ENCODE peak calls at places on chromosomes 11 and 22, in ten cellular contexts. One of them, this sample, is unnamed.

GRCh38 chr11:31643831-31644230 is 134.3 kb downstream of the ELP4 start:
- DNase-seq in NCI-H1092 treated with DMSO at 0.1 percent for 48 hours: no peak
- DNase-seq in GM19239: no peak
- DNase-seq in activated CD4-positive, alpha-beta T cell treated with anti-CD3 and anti-CD28 coated beads, Interleukin-2, amount 50 U/mL, for 48 hours: no peak
- DNase-seq in neuronal stem cell: no peak
- DNase-seq in transverse colon: no peak
- DNase-seq in RCC 7860: peak; percentile 41
- DNase-seq in GM12864: no peak
- DNase-seq in DMS79 treated with DMSO at 0.1 percent for 48 hours: peak; percentile 19
- DNase-seq in HT1080: peak; percentile 60
- DNase-seq in this sample: no peak

GRCh38 chr22:22710719-22711531 is 66.5 kb downstream of the GGTLC2 start:
- DNase-seq in NCI-H1092 treated with DMSO at 0.1 percent for 48 hours: peak; percentile 32
- DNase-seq in GM19239: no peak
- DNase-seq in activated CD4-positive, alpha-beta T cell treated with anti-CD3 and anti-CD28 coated beads, Interleukin-2, amount 50 U/mL, for 48 hours: peak; percentile 81
- DNase-seq in neuronal stem cell: peak; percentile 45
- DNase-seq in transverse colon: peak; percentile 77
- DNase-seq in RCC 7860: no peak
- DNase-seq in GM12864: no peak
- DNase-seq in DMS79 treated with DMSO at 0.1 percent for 48 hours: no peak
- DNase-seq in HT1080: no peak
- DNase-seq in this sample: peak; percentile 61

GRCh38 chr11:89381094-89381493 is 110.1 kb downstream of the NOX4 start:
- DNase-seq in NCI-H1092 treated with DMSO at 0.1 percent for 48 hours: no peak
- DNase-seq in GM19239: no peak
- DNase-seq in activated CD4-positive, alpha-beta T cell treated with anti-CD3 and anti-CD28 coated beads, Interleukin-2, amount 50 U/mL, for 48 hours: no peak
- DNase-seq in neuronal stem cell: no peak
- DNase-seq in transverse colon: no peak
- DNase-seq in RCC 7860: peak; percentile 24
- DNase-seq in GM12864: no peak
- DNase-seq in DMS79 treated with DMSO at 0.1 percent for 48 hours: no peak
- DNase-seq in HT1080: peak; percentile 93
- DNase-seq in this sample: no peak

GRCh38 chr22:39205344-39206021 is 39.3 kb downstream of the PDGFB start:
- DNase-seq in NCI-H1092 treated with DMSO at 0.1 percent for 48 hours: no peak
- DNase-seq in GM19239: no peak
- DNase-seq in activated CD4-positive, alpha-beta T cell treated with anti-CD3 and anti-CD28 coated beads, Interleukin-2, amount 50 U/mL, for 48 hours: peak; percentile 14
- DNase-seq in neuronal stem cell: no peak
- DNase-seq in transverse colon: no peak
- DNase-seq in RCC 7860: peak; percentile 82
- DNase-seq in GM12864: no peak
- DNase-seq in DMS79 treated with DMSO at 0.1 percent for 48 hours: no peak
- DNase-seq in HT1080: peak; percentile 87
- DNase-seq in this sample: no peak

GRCh38 chr11:128928400-128928799 is 14.3 kb downstream of the TP53AIP1 start:
- DNase-seq in NCI-H1092 treated with DMSO at 0.1 percent for 48 hours: no peak
- DNase-seq in GM19239: peak; percentile 91
- DNase-seq in activated CD4-positive, alpha-beta T cell treated with anti-CD3 and anti-CD28 coated beads, Interleukin-2, amount 50 U/mL, for 48 hours: no peak
- DNase-seq in neuronal stem cell: no peak
- DNase-seq in transverse colon: peak; percentile 47
- DNase-seq in RCC 7860: no peak
- DNase-seq in GM12864: peak; percentile 30
- DNase-seq in DMS79 treated with DMSO at 0.1 percent for 48 hours: no peak
- DNase-seq in HT1080: no peak
- DNase-seq in this sample: no peak

GRCh38 chr22:22712092-22712658 is 67.8 kb downstream of the GGTLC2 start:
- DNase-seq in NCI-H1092 treated with DMSO at 0.1 percent for 48 hours: no peak
- DNase-seq in GM19239: no peak
- DNase-seq in activated CD4-positive, alpha-beta T cell treated with anti-CD3 and anti-CD28 coated beads, Interleukin-2, amount 50 U/mL, for 48 hours: no peak
- DNase-seq in neuronal stem cell: no peak
- DNase-seq in transverse colon: peak; percentile 26
- DNase-seq in RCC 7860: no peak
- DNase-seq in GM12864: no peak
- DNase-seq in DMS79 treated with DMSO at 0.1 percent for 48 hours: no peak
- DNase-seq in HT1080: no peak
- DNase-seq in this sample: no peak

GRCh38 chr11:65053826-65054503 is 4.4 kb downstream of the NAALADL1 start:
- DNase-seq in NCI-H1092 treated with DMSO at 0.1 percent for 48 hours: no peak
- DNase-seq in GM19239: no peak
- DNase-seq in activated CD4-positive, alpha-beta T cell treated with anti-CD3 and anti-CD28 coated beads, Interleukin-2, amount 50 U/mL, for 48 hours: no peak
- DNase-seq in neuronal stem cell: no peak
- DNase-seq in transverse colon: no peak
- DNase-seq in RCC 7860: no peak
- DNase-seq in GM12864: no peak
- DNase-seq in DMS79 treated with DMSO at 0.1 percent for 48 hours: no peak
- DNase-seq in HT1080: no peak
- DNase-seq in this sample: no peak

GRCh38 chr11:119441898-119442243 is 18.9 kb upstream of the THY1 start:
- DNase-seq in NCI-H1092 treated with DMSO at 0.1 percent for 48 hours: no peak
- DNase-seq in GM19239: no peak
- DNase-seq in activated CD4-positive, alpha-beta T cell treated with anti-CD3 and anti-CD28 coated beads, Interleukin-2, amount 50 U/mL, for 48 hours: no peak
- DNase-seq in neuronal stem cell: no peak
- DNase-seq in transverse colon: no peak
- DNase-seq in RCC 7860: no peak
- DNase-seq in GM12864: no peak
- DNase-seq in DMS79 treated with DMSO at 0.1 percent for 48 hours: no peak
- DNase-seq in HT1080: no peak
- DNase-seq in this sample: no peak

GRCh38 chr11:36750349-36750748 is 152.3 kb upstream of the RAG2 start:
- DNase-seq in NCI-H1092 treated with DMSO at 0.1 percent for 48 hours: no peak
- DNase-seq in GM19239: no peak
- DNase-seq in activated CD4-positive, alpha-beta T cell treated with anti-CD3 and anti-CD28 coated beads, Interleukin-2, amount 50 U/mL, for 48 hours: no peak
- DNase-seq in neuronal stem cell: no peak
- DNase-seq in transverse colon: no peak
- DNase-seq in RCC 7860: no peak
- DNase-seq in GM12864: no peak
- DNase-seq in DMS79 treated with DMSO at 0.1 percent for 48 hours: no peak
- DNase-seq in HT1080: peak; percentile 5
- DNase-seq in this sample: no peak

GRCh38 chr22:44159811-44160210 is 20.9 kb upstream of the PARVG start:
- DNase-seq in NCI-H1092 treated with DMSO at 0.1 percent for 48 hours: no peak
- DNase-seq in GM19239: no peak
- DNase-seq in activated CD4-positive, alpha-beta T cell treated with anti-CD3 and anti-CD28 coated beads, Interleukin-2, amount 50 U/mL, for 48 hours: no peak
- DNase-seq in neuronal stem cell: no peak
- DNase-seq in transverse colon: no peak
- DNase-seq in RCC 7860: no peak
- DNase-seq in GM12864: no peak
- DNase-seq in DMS79 treated with DMSO at 0.1 percent for 48 hours: no peak
- DNase-seq in HT1080: no peak
- DNase-seq in this sample: no peak

GRCh38 chr11:33670250-33671011 is 30.2 kb downstream of the C11orf91 start:
- DNase-seq in NCI-H1092 treated with DMSO at 0.1 percent for 48 hours: no peak
- DNase-seq in GM19239: no peak
- DNase-seq in activated CD4-positive, alpha-beta T cell treated with anti-CD3 and anti-CD28 coated beads, Interleukin-2, amount 50 U/mL, for 48 hours: no peak
- DNase-seq in neuronal stem cell: no peak
- DNase-seq in transverse colon: no peak
- DNase-seq in RCC 7860: no peak
- DNase-seq in GM12864: no peak
- DNase-seq in DMS79 treated with DMSO at 0.1 percent for 48 hours: no peak
- DNase-seq in HT1080: peak; percentile 92
- DNase-seq in this sample: no peak

GRCh38 chr11:110297726-110298297 is 1.4 kb upstream of the RDX start:
- DNase-seq in NCI-H1092 treated with DMSO at 0.1 percent for 48 hours: no peak
- DNase-seq in GM19239: no peak
- DNase-seq in activated CD4-positive, alpha-beta T cell treated with anti-CD3 and anti-CD28 coated beads, Interleukin-2, amount 50 U/mL, for 48 hours: no peak
- DNase-seq in neuronal stem cell: no peak
- DNase-seq in transverse colon: no peak
- DNase-seq in RCC 7860: no peak
- DNase-seq in GM12864: no peak
- DNase-seq in DMS79 treated with DMSO at 0.1 percent for 48 hours: no peak
- DNase-seq in HT1080: no peak
- DNase-seq in this sample: no peak

GRCh38 chr11:64285885-64286800 is 495 bp downstream of the GPR137 start:
- DNase-seq in NCI-H1092 treated with DMSO at 0.1 percent for 48 hours: peak; percentile 75
- DNase-seq in GM19239: no peak
- DNase-seq in activated CD4-positive, alpha-beta T cell treated with anti-CD3 and anti-CD28 coated beads, Interleukin-2, amount 50 U/mL, for 48 hours: no peak
- DNase-seq in neuronal stem cell: no peak
- DNase-seq in transverse colon: peak; percentile 49
- DNase-seq in RCC 7860: peak; percentile 31
- DNase-seq in GM12864: no peak
- DNase-seq in DMS79 treated with DMSO at 0.1 percent for 48 hours: peak; percentile 15
- DNase-seq in HT1080: peak; percentile 40
- DNase-seq in this sample: peak; percentile 39

GRCh38 chr11:95322546-95322945 is 91.5 kb upstream of the SESN3 start:
- DNase-seq in NCI-H1092 treated with DMSO at 0.1 percent for 48 hours: no peak
- DNase-seq in GM19239: no peak
- DNase-seq in activated CD4-positive, alpha-beta T cell treated with anti-CD3 and anti-CD28 coated beads, Interleukin-2, amount 50 U/mL, for 48 hours: no peak
- DNase-seq in neuronal stem cell: no peak
- DNase-seq in transverse colon: no peak
- DNase-seq in RCC 7860: no peak
- DNase-seq in GM12864: no peak
- DNase-seq in DMS79 treated with DMSO at 0.1 percent for 48 hours: no peak
- DNase-seq in HT1080: no peak
- DNase-seq in this sample: no peak

This sample was measured in neural progenitor cell.